ENCODE peak calls at places on chromosomes 1 and 21, in four cellular contexts. One of them, this sample, is unnamed.

GRCh38 chr1:11984121-11984520 is 3.9 kb downstream of the MFN2 start:
- DNase-seq in GM12878: no peak
- DNase-seq in IMR-90: no peak
- DNase-seq in K562: no peak
- DNase-seq in this sample: no peak

GRCh38 chr21:35212393-35213127 is 163.5 kb upstream of the RUNX1 start:
- DNase-seq in IMR-90: peak; percentile 81
- DNase-seq in GM12878: no peak
- DNase-seq in K562: no peak
- DNase-seq in this sample: no peak

GRCh38 chr21:22342855-22343254 is 1344.6 kb downstream of the NCAM2 start:
- DNase-seq in GM12878: no peak
- DNase-seq in IMR-90: no peak
- DNase-seq in K562: no peak
- DNase-seq in this sample: no peak

GRCh38 chr1:161021168-161021958 is 411 bp upstream of the F11R start:
- DNase-seq in IMR-90: peak; percentile 20
- DNase-seq in K562: peak; percentile 96
- DNase-seq in GM12878: peak; percentile 66
- DNase-seq in this sample: peak; percentile 92

GRCh38 chr1:207454046-207454964 is at the start of gene CR2:
- DNase-seq in GM12878: no peak
- DNase-seq in IMR-90: no peak
- DNase-seq in K562: peak; percentile 71
- DNase-seq in this sample: peak; percentile 4

GRCh38 chr1:169288011-169288414 is 79.6 kb downstream of the NME7 start:
- DNase-seq in IMR-90: peak; percentile 17
- DNase-seq in K562: no peak
- DNase-seq in GM12878: no peak
- DNase-seq in this sample: peak; percentile 41

GRCh38 chr21:44551290-44552015 is at the start of gene KRTAP10-2:
- DNase-seq in IMR-90: no peak
- DNase-seq in K562: no peak
- DNase-seq in GM12878: no peak
- DNase-seq in this sample: no peak

GRCh38 chr1:89425056-89425455 is 61.2 kb downstream of the GBP6 start:
- DNase-seq in K562: no peak
- DNase-seq in GM12878: no peak
- DNase-seq in IMR-90: no peak
- DNase-seq in this sample: no peak

GRCh38 chr21:33844104-33844889 is 71.3 kb downstream of the ATP5PO start:
- DNase-seq in K562: no peak
- DNase-seq in GM12878: no peak
- DNase-seq in IMR-90: no peak
- DNase-seq in this sample: no peak

GRCh38 chr1:38190978-38191377 is 144.4 kb upstream of the POU3F1 start:
- DNase-seq in GM12878: peak; percentile 54
- DNase-seq in IMR-90: no peak
- DNase-seq in K562: no peak
- DNase-seq in this sample: no peak

GRCh38 chr1:157910270-157910669 is 68.7 kb upstream of the CD5L start:
- DNase-seq in K562: no peak
- DNase-seq in GM12878: no peak
- DNase-seq in IMR-90: no peak
- DNase-seq in this sample: no peak

GRCh38 chr1:36248250-36248894 is 24.1 kb downstream of the THRAP3 start:
- DNase-seq in GM12878: no peak
- DNase-seq in IMR-90: peak; percentile 93
- DNase-seq in K562: peak; percentile 93
- DNase-seq in this sample: peak; percentile 92

GRCh38 chr1:237932806-237933205 is 42.1 kb upstream of the ZP4 start:
- DNase-seq in GM12878: no peak
- DNase-seq in K562: no peak
- DNase-seq in IMR-90: peak; percentile 0
- DNase-seq in this sample: no peak

GRCh38 chr1:33007190-33008050 is 29.3 kb downstream of the AK2 start:
- DNase-seq in IMR-90: peak; percentile 94
- DNase-seq in GM12878: no peak
- DNase-seq in K562: peak; percentile 69
- DNase-seq in this sample: peak; percentile 79

GRCh38 chr1:64471218-64471719 is 1.3 kb downstream of the CACHD1 start:
- DNase-seq in GM12878: no peak
- DNase-seq in K562: no peak
- DNase-seq in IMR-90: no peak
- DNase-seq in this sample: no peak

GRCh38 chr1:200206340-200206739 is 178.8 kb downstream of the NR5A2 start:
- DNase-seq in IMR-90: peak; percentile 90
- DNase-seq in K562: no peak
- DNase-seq in GM12878: no peak
- DNase-seq in this sample: peak; percentile 39

GRCh38 chr1:28358701-28359100 is 10.8 kb upstream of the PHACTR4 start:
- DNase-seq in IMR-90: no peak
- DNase-seq in GM12878: no peak
- DNase-seq in K562: peak; percentile 45
- DNase-seq in this sample: no peak

GRCh38 chr1:175364424-175365076 is 172.0 kb upstream of the KIAA0040 start:
- DNase-seq in IMR-90: no peak
- DNase-seq in K562: no peak
- DNase-seq in GM12878: peak; percentile 41
- DNase-seq in this sample: no peak

GRCh38 chr1:77533660-77534295 is 148.7 kb downstream of the ZZZ3 start:
- DNase-seq in GM12878: no peak
- DNase-seq in IMR-90: peak; percentile 75
- DNase-seq in K562: peak; percentile 71
- DNase-seq in this sample: peak; percentile 67

GRCh38 chr21:45455321-45456013 is 50.5 kb downstream of the COL18A1 start:
- DNase-seq in K562: no peak
- DNase-seq in IMR-90: peak; percentile 22
- DNase-seq in GM12878: no peak
- DNase-seq in this sample: no peak

GRCh38 chr21:17612023-17612564 is 607 bp downstream of the BTG3 start:
- DNase-seq in IMR-90: peak; percentile 59
- DNase-seq in K562: no peak
- DNase-seq in GM12878: no peak
- DNase-seq in this sample: no peak

GRCh38 chr1:206834711-206835110 is 30.7 kb upstream of the IL20 start:
- DNase-seq in GM12878: no peak
- DNase-seq in K562: no peak
- DNase-seq in IMR-90: no peak
- DNase-seq in this sample: no peak

GRCh38 chr1:154770897-154771594 is 99.0 kb downstream of the KCNN3 start:
- DNase-seq in K562: no peak
- DNase-seq in IMR-90: no peak
- DNase-seq in GM12878: no peak
- DNase-seq in this sample: no peak

GRCh38 chr21:46471514-46471913 is 12.8 kb downstream of the DIP2A start:
- DNase-seq in K562: no peak
- DNase-seq in GM12878: no peak
- DNase-seq in IMR-90: no peak
- DNase-seq in this sample: no peak

GRCh38 chr1:106952766-106953165 is 103.7 kb upstream of the PRMT6 start:
- DNase-seq in K562: no peak
- DNase-seq in IMR-90: peak; percentile 3
- DNase-seq in GM12878: no peak
- DNase-seq in this sample: no peak

GRCh38 chr1:201714542-201715276 is 114.2 kb upstream of the IPO9 start:
- DNase-seq in IMR-90: peak; percentile 100
- DNase-seq in GM12878: no peak
- DNase-seq in K562: peak; percentile 84
- DNase-seq in this sample: peak; percentile 97

GRCh38 chr1:1337793-1338147 is 6.7 kb downstream of the TAS1R3 start:
- DNase-seq in GM12878: no peak
- DNase-seq in K562: peak; percentile 56
- DNase-seq in IMR-90: no peak
- DNase-seq in this sample: no peak

GRCh38 chr1:169102567-169102966 is 3.9 kb upstream of the ATP1B1 start:
- DNase-seq in K562: no peak
- DNase-seq in IMR-90: peak; percentile 85
- DNase-seq in GM12878: no peak
- DNase-seq in this sample: no peak

GRCh38 chr1:34476371-34476770 is 278.5 kb upstream of the GJB5 start:
- DNase-seq in K562: no peak
- DNase-seq in IMR-90: no peak
- DNase-seq in GM12878: no peak
- DNase-seq in this sample: no peak

GRCh38 chr1:212161231-212161781 is 123.9 kb upstream of the PPP2R5A start:
- DNase-seq in IMR-90: peak; percentile 87
- DNase-seq in K562: peak; percentile 47
- DNase-seq in GM12878: peak; percentile 25
- DNase-seq in this sample: no peak

GRCh38 chr1:113858418-113858817 is 13.1 kb downstream of the PTPN22 start:
- DNase-seq in K562: no peak
- DNase-seq in IMR-90: no peak
- DNase-seq in GM12878: no peak
- DNase-seq in this sample: no peak

GRCh38 chr1:1058088-1058905 is 15.8 kb downstream of the RNF223 start:
- DNase-seq in GM12878: no peak
- DNase-seq in K562: peak; percentile 85
- DNase-seq in IMR-90: no peak
- DNase-seq in this sample: no peak

GRCh38 chr21:33362044-33362555 is 37.3 kb downstream of the IFNAR1 start:
- DNase-seq in GM12878: no peak
- DNase-seq in K562: peak; percentile 59
- DNase-seq in IMR-90: no peak
- DNase-seq in this sample: no peak

GRCh38 chr21:28627691-28628090 is 365.0 kb downstream of the LTN1 start:
- DNase-seq in IMR-90: no peak
- DNase-seq in GM12878: no peak
- DNase-seq in K562: no peak
- DNase-seq in this sample: no peak

GRCh38 chr1:225946082-225946620 is 5.1 kb upstream of the LEFTY2 start:
- DNase-seq in GM12878: no peak
- DNase-seq in K562: no peak
- DNase-seq in IMR-90: no peak
- DNase-seq in this sample: no peak

GRCh38 chr1:231950732-231951131 is 324.1 kb downstream of the DISC1 start:
- DNase-seq in K562: no peak
- DNase-seq in GM12878: no peak
- DNase-seq in IMR-90: no peak
- DNase-seq in this sample: no peak

GRCh38 chr1:206864939-206865671 is at the start of gene IL20:
- DNase-seq in GM12878: peak; percentile 31
- DNase-seq in K562: peak; percentile 87
- DNase-seq in IMR-90: peak; percentile 80
- DNase-seq in this sample: peak; percentile 76

GRCh38 chr21:44931137-44931500 is 8.7 kb upstream of the SLX9 start:
- DNase-seq in GM12878: no peak
- DNase-seq in IMR-90: no peak
- DNase-seq in K562: no peak
- DNase-seq in this sample: no peak

GRCh38 chr1:6246497-6247295 is 2.7 kb downstream of the HES3 start:
- DNase-seq in GM12878: no peak
- DNase-seq in IMR-90: peak; percentile 61
- DNase-seq in K562: peak; percentile 91
- DNase-seq in this sample: peak; percentile 76
- TF ChIP-seq ELK1 in GM12878: no peak
- TF ChIP-seq ELK1 in IMR-90: no peak
- TF ChIP-seq ELK1 in K562: no peak
- TF ChIP-seq ELK1 in this sample: no peak

GRCh38 chr1:94125551-94126514 is 4.9 kb upstream of the ABCA4 start:
- DNase-seq in GM12878: no peak
- DNase-seq in K562: no peak
- DNase-seq in IMR-90: no peak
- DNase-seq in this sample: peak; percentile 56
- TF ChIP-seq RAD21 in GM12878: no peak
- TF ChIP-seq RAD21 in K562: no peak
- TF ChIP-seq RAD21 in IMR-90: no peak
- TF ChIP-seq RAD21 in this sample: no peak

GRCh38 chr21:37065561-37066177 is 7.2 kb downstream of the PIGP start:
- DNase-seq in IMR-90: no peak
- DNase-seq in GM12878: no peak
- DNase-seq in K562: no peak
- DNase-seq in this sample: no peak
- TF ChIP-seq ELK1 in IMR-90: no peak
- TF ChIP-seq ELK1 in GM12878: no peak
- TF ChIP-seq ELK1 in K562: no peak
- TF ChIP-seq ELK1 in this sample: no peak

DNA sequence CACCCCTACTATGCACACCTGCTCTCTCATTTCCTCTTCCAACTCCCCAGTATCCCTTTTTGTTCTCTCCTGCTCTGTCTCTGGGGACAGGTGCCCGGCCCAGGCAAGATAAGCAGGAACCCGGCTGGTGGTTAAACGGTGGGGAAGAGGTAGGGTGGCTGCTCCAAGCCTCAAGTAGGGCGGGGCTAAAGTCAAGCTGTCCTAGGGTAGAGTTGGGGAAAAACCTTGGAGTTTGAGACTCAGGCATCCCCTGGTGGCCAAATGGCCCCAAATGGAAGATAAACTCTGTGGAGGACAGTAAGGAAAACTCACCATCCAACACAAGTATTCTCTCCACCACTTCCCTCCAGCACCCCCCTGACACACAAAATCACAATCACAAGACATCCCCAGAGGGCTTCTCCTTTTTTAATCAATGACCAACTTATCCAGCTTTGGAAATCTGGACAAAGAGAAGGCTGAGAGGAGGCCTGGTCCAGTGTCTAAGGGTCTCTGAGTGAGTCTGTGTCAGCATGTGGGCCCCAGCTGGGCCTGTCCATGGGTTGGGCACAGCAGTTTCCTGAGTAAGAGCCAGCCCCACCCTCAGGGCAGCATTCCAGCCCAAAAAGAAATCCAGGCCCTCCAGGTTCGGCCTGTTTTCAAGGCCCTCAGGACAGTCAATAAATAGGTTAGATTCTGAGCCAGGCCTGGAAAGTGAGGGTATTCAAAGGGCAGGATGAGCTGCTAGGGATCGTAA is 9.8 kb downstream of the POMGNT1 start:
- DNase-seq in K562: peak; percentile 36
- DNase-seq in IMR-90: no peak
- DNase-seq in GM12878: no peak
- DNase-seq in this sample: peak; percentile 12
- TF ChIP-seq RAD21 in K562: peak; percentile 19
- TF ChIP-seq RAD21 in IMR-90: no peak
- TF ChIP-seq RAD21 in GM12878: no peak
- TF ChIP-seq RAD21 in this sample: no peak

GRCh38 chr1:118151312-118151937 is 33.6 kb downstream of the SPAG17 start:
- DNase-seq in IMR-90: peak; percentile 67
- DNase-seq in K562: peak; percentile 78
- DNase-seq in GM12878: peak; percentile 8
- DNase-seq in this sample: peak; percentile 35
- TF ChIP-seq ELK1 in IMR-90: no peak
- TF ChIP-seq ELK1 in K562: no peak
- TF ChIP-seq ELK1 in GM12878: no peak
- TF ChIP-seq ELK1 in this sample: no peak